ENCODE peak calls at places on chromosomes 2 and 18, in nine cellular contexts. W is HCT116; T is CD4-positive, alpha-beta T cell; I is cardiac muscle cell; F is pancreas; D is endodermal cell; O is CD8-positive, alpha-beta T cell; R is neural progenitor cell; Z is hepatocyte. U is an unnamed sample.

GRCh38 chr2:219461061-219461514 is 26.4 kb downstream of the SPEG start:
- DNase-seq in F (no peak), D (peak; percentile 76), R (peak; percentile 33), W (no peak), I (peak; percentile 49), Z (peak; percentile 40), T (no peak), O (no peak), U (no peak)

GRCh38 chr2:12819098-12819465 is 102.3 kb downstream of the TRIB2 start:
- DNase-seq in T (no peak), F (no peak), I (peak; percentile 51), O (no peak), Z (peak; percentile 80), D (no peak), W (no peak), R (no peak), U (peak; percentile 83)

GRCh38 chr2:68853035-68853434 is 18.2 kb downstream of the BMP10 start:
- DNase-seq in R (no peak), I (no peak), D (no peak), O (no peak), Z (no peak), F (no peak), T (no peak), W (no peak), U (no peak)

GRCh38 chr2:96763511-96764252 is 3.0 kb downstream of the CNNM4 start:
- DNase-seq in D (peak; percentile 85), W (no peak), I (peak; percentile 52), F (no peak), Z (peak; percentile 66), O (no peak), T (no peak), R (peak; percentile 46), U (peak; percentile 57)

GRCh38 chr2:172208881-172209325 is 106.2 kb upstream of the DLX2 start:
- DNase-seq in Z (no peak), I (no peak), F (no peak), W (no peak), D (no peak), T (no peak), O (no peak), R (no peak), U (peak; percentile 52)

GRCh38 chr2:3465844-3466481 is 53.4 kb downstream of the ADI1 start:
- DNase-seq in W (no peak), F (peak; percentile 39), R (no peak), O (no peak), I (no peak), T (no peak), Z (peak; percentile 68), D (no peak), U (peak; percentile 81)

GRCh38 chr2:121790276-121790956 is 35.0 kb downstream of the TSN start:
- DNase-seq in R (no peak), Z (peak; percentile 73), W (peak; percentile 64), F (no peak), D (peak; percentile 70), T (no peak), I (no peak), O (no peak), U (peak; percentile 94)

GRCh38 chr2:176076063-176076462 is 7.7 kb downstream of the EVX2 start:
- DNase-seq in I (no peak), W (no peak), D (no peak), O (no peak), Z (no peak), F (no peak), R (no peak), T (no peak), U (no peak)

GRCh38 chr2:158815650-158816049 is 20.5 kb downstream of the DAPL1 start:
- DNase-seq in T (no peak), I (no peak), D (no peak), R (no peak), F (no peak), O (no peak), Z (no peak), W (no peak), U (no peak)

GRCh38 chr2:48414980-48415764 is 114.8 kb upstream of the STON1 start:
- DNase-seq in T (no peak), F (no peak), Z (no peak), D (peak; percentile 63), I (no peak), O (no peak), R (peak; percentile 17), W (no peak), U (no peak)

GRCh38 chr2:241413929-241414580 is 58.0 kb downstream of the FARP2 start:
- DNase-seq in I (no peak), D (no peak), W (no peak), Z (no peak), R (no peak), F (no peak), T (no peak), O (no peak), U (no peak)

GRCh38 chr2:65294136-65294535 is 66.5 kb downstream of the ACTR2 start:
- DNase-seq in I (no peak), D (peak; percentile 61), O (no peak), F (no peak), W (no peak), T (no peak), R (no peak), Z (no peak), U (no peak)

GRCh38 chr18:31248783-31249521 is 69.0 kb upstream of the DSG1 start:
- DNase-seq in D (no peak), W (no peak), O (no peak), F (no peak), Z (no peak), I (no peak), R (no peak), T (no peak), U (no peak)

GRCh38 chr2:197803033-197803444 is 1.4 kb upstream of the PLCL1 start:
- DNase-seq in W (peak; percentile 45), T (no peak), D (peak; percentile 56), I (peak; percentile 80), F (no peak), O (no peak), R (peak; percentile 58), Z (peak; percentile 69), U (peak; percentile 52)

GRCh38 chr2:235347691-235348090 is 146.2 kb upstream of the AGAP1 start:
- DNase-seq in O (no peak), R (no peak), Z (no peak), T (no peak), D (no peak), I (no peak), W (peak; percentile 74), F (no peak), U (peak; percentile 75)

GRCh38 chr2:98489971-98490962 is 45.6 kb downstream of the INPP4A start:
- DNase-seq in D (no peak), W (no peak), F (peak; percentile 37), I (no peak), T (no peak), Z (no peak), O (no peak), R (no peak), U (no peak)

GRCh38 chr2:98486374-98486981 is 41.8 kb downstream of the INPP4A start:
- DNase-seq in O (no peak), F (peak; percentile 27), W (no peak), D (no peak), T (no peak), I (no peak), Z (no peak), R (no peak), U (no peak)

GRCh38 chr2:98487806-98488189 is 43.1 kb downstream of the INPP4A start:
- DNase-seq in W (peak; percentile 39), R (peak; percentile 31), Z (peak; percentile 28), F (peak; percentile 43), I (no peak), T (peak; percentile 37), D (no peak), O (no peak), U (peak; percentile 38)

GRCh38 chr2:98487101-98487805 is 42.6 kb downstream of the INPP4A start:
- DNase-seq in T (no peak), R (no peak), O (no peak), F (no peak), Z (no peak), W (no peak), I (no peak), D (no peak), U (no peak)

DNA sequence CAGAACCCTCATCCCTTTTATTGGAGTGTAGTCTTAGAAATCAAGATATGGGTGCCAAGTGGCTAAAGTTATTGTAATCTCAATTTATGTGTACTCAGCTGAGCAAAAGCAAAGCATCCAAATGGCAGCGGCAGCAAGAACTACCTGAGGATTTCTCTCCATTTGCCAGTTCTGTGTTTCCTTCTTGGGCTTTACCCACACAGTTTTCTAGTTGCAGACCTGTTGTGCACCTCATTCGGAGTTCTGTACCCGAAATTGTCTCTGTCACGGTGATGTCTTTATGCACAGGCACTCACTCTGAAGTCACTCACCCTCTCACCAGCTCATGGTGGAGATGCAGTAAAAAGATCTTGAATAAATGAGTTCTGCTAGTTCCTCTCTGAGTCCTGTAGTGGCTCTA is 43.6 kb downstream of the INPP4A start:
- DNase-seq in F (peak; percentile 15), I (no peak), O (no peak), R (no peak), D (no peak), Z (no peak), T (no peak), W (no peak), U (no peak)
- TF ChIP-seq CTCF in F (no peak), I (no peak), O (peak; percentile 20), R (no peak), D (no peak), Z (no peak), T (no peak), W (no peak), U (no peak)

GRCh38 chr2:142868281-142868762 is 9.1 kb upstream of the KYNU start:
- DNase-seq in I (no peak), T (no peak), D (no peak), R (no peak), F (peak; percentile 56), O (no peak), Z (no peak), W (no peak), U (peak; percentile 25)
- H3K27ac ChIP-seq in I (no peak overlapping the region), T (no peak overlapping the region), D (no peak overlapping the region), R (no peak overlapping the region), F (no peak overlapping the region), O (no peak overlapping the region), Z (peak overlapping the region; percentile 50), W (no peak overlapping the region), U (peak overlapping the region; percentile 91)

DNA sequence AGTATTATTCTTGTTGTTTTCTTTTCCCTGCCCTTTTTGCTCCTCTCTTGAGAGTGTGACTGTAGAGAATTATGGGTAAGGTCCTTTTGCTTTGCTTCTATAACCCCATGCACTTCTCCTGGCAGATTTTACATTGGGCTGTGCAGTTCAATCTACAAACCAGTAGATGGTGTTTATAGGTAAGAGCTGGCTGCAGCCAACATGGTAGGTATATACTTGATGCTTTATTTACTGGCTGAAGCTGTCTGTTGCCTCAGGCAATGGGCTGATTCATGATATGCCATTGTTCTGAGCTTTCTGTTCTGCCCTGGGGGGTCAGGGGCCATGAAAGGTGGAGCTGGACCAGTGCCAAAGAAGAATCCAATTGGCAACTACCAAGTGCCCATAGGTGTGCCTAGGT is 48.3 kb upstream of the MYL1 start:
- DNase-seq in I (peak; percentile 24), Z (no peak), F (no peak), T (no peak), W (no peak), D (peak; percentile 57), R (no peak), O (no peak), U (no peak)
- TF ChIP-seq CTCF in I (no peak), Z (no peak), F (no peak), T (no peak), W (peak; percentile 45), D (peak; percentile 70), R (peak; percentile 40), O (no peak), U (no peak)

DNA sequence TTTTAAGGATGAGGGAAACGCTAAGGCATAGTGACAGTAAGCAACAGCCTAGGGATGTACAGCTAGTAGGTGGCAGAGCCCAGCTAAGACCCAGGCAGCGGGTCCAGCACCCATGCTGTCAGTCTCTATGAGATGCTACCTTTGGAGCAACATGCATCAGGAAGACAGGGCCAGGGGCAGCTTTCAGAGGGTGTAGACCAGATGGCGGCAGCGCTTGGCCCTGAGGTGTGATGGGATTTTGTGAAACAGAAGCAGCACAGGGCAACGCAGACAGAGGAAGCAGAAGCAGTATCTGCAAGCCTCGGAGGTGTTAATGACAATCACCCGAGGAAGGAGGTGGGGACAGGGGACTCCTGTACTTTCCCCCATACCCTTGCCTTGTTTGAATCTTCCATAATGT is 43.2 kb downstream of the SDC1 start:
- DNase-seq in O (no peak), D (no peak), R (no peak), W (no peak), F (no peak), T (no peak), I (no peak), Z (no peak), U (no peak)
- H3K27ac ChIP-seq in O (no peak overlapping the region), D (no peak overlapping the region), R (no peak overlapping the region), W (no peak overlapping the region), F (no peak overlapping the region), T (no peak overlapping the region), I (no peak overlapping the region), Z (no peak overlapping the region), U (peak overlapping the region; percentile 99)